ENCODE peak calls at places on chromosomes 4 and X, in five cellular contexts. J is A549, S is body of pancreas, P is stomach, O is Peyer's patch. B is an unnamed sample.
A peak's percentile ranks its signal among the peaks of the same experiment; 100 is the strongest.

GRCh38 chr4:143626134-143626859 is 74.2 kb downstream of the FREM3 start:
- DNase-seq in S (peak; percentile 30), P (peak; percentile 27), O (peak; percentile 17), J (no peak), B (peak; percentile 61)

GRCh38 chr4:113683143-113683542 is 78.4 kb downstream of the CAMK2D start:
- DNase-seq in P (no peak), O (peak; percentile 65), J (no peak), S (no peak), B (no peak)

GRCh38 chr4:86554641-86555040 is 39.5 kb upstream of the PTPN13 start:
- DNase-seq in O (no peak), J (no peak), P (no peak), S (no peak), B (no peak)

GRCh38 chr4:122663814-122664610 is 43.1 kb upstream of the IL21 start:
- DNase-seq in S (no peak), P (no peak), O (no peak), J (no peak), B (no peak)

GRCh38 chrX:132393992-132394391 is 94.8 kb downstream of the MBNL3 start:
- DNase-seq in O (no peak), S (no peak), P (no peak), J (no peak), B (no peak)

GRCh38 chr4:473575-474457 is 25.1 kb downstream of the ZNF721 start:
- DNase-seq in O (peak; percentile 95), P (peak; percentile 95), S (peak; percentile 97), J (peak; percentile 96), B (peak; percentile 98)

GRCh38 chr4:39649639-39650265 is 11.1 kb upstream of the SMIM14 start:
- DNase-seq in S (no peak), O (no peak), J (no peak), P (no peak), B (no peak)

GRCh38 chr4:100189820-100190642 is at the start of gene DDIT4L:
- DNase-seq in S (peak; percentile 63), O (no peak), P (peak; percentile 44), J (peak; percentile 17), B (peak; percentile 20)

GRCh38 chr4:184028571-184028996 is 123.5 kb downstream of the STOX2 start:
- DNase-seq in O (no peak), S (no peak), P (no peak), J (no peak), B (no peak)

GRCh38 chr4:140097572-140097971 is 56.4 kb downstream of the MAML3 start:
- DNase-seq in O (no peak), S (no peak), P (no peak), J (no peak), B (no peak)

GRCh38 chr4:55865228-55865806 is 11.9 kb downstream of the EXOC1 start:
- DNase-seq in S (no peak), P (no peak), O (no peak), J (no peak), B (no peak)

GRCh38 chr4:74714731-74715130 is 79.6 kb downstream of the BTC start:
- DNase-seq in O (no peak), P (no peak), S (no peak), J (no peak), B (no peak)

GRCh38 chr4:124641715-124642380 is 70.7 kb downstream of the ANKRD50 start:
- DNase-seq in O (no peak), P (no peak), J (peak; percentile 2), S (peak; percentile 6), B (peak; percentile 20)

GRCh38 chr4:59685626-59686025 is 1514.5 kb upstream of the ADGRL3 start:
- DNase-seq in S (no peak), P (no peak), J (no peak), O (no peak), B (no peak)

GRCh38 chr4:168594121-168594520 is 97.3 kb downstream of the PALLD start:
- DNase-seq in S (no peak), J (no peak), O (no peak), P (no peak), B (no peak)

GRCh38 chr4:161376275-161376674 is 787.5 kb downstream of the FSTL5 start:
- DNase-seq in O (no peak), S (no peak), J (no peak), P (no peak), B (no peak)

GRCh38 chr4:48147621-48148020 is 13.6 kb upstream of the TXK start:
- DNase-seq in P (no peak), O (no peak), S (no peak), J (no peak), B (no peak)

GRCh38 chr4:121072836-121073362 is 564 bp upstream of the NDNF start:
- DNase-seq in P (no peak), S (peak; percentile 7), O (no peak), J (no peak), B (no peak)

GRCh38 chr4:33073811-33074210 is 2353.6 kb downstream of the PCDH7 start:
- DNase-seq in P (no peak), J (no peak), O (no peak), S (no peak), B (no peak)

GRCh38 chr4:122758033-122758432 is 25.5 kb downstream of the BBS12 start:
- DNase-seq in O (no peak), P (no peak), S (no peak), J (no peak), B (no peak)

GRCh38 chr4:5199142-5199541 is 147.9 kb downstream of the STK32B start:
- DNase-seq in O (no peak), P (no peak), S (no peak), J (no peak), B (no peak)

GRCh38 chr4:128871948-128872347 is 62.4 kb downstream of the JADE1 start:
- DNase-seq in O (no peak), S (no peak), P (no peak), J (peak; percentile 10), B (no peak)

GRCh38 chr4:67366341-67366861 is 178.9 kb downstream of the CENPC start:
- DNase-seq in S (no peak), P (no peak), J (no peak), O (no peak), B (peak; percentile 43)

GRCh38 chrX:45623266-45623665 is 422.6 kb upstream of the DIPK2B start:
- DNase-seq in O (no peak), J (no peak), S (no peak), P (no peak), B (no peak)

GRCh38 chrX:64093761-64094160 is 111.7 kb downstream of the AMER1 start:
- DNase-seq in S (no peak), O (no peak), P (no peak), J (no peak), B (no peak)

GRCh38 chrX:106897259-106897658 is 5.9 kb downstream of the RIPPLY1 start:
- DNase-seq in P (no peak), S (no peak), O (no peak), J (peak; percentile 18), B (no peak)

GRCh38 chrX:120566817-120567216 is 6.1 kb upstream of the CUL4B start:
- DNase-seq in O (no peak), S (peak; percentile 54), P (no peak), J (no peak), B (no peak)

GRCh38 chr4:185817403-185817818 is 5.4 kb upstream of the SORBS2 start:
- DNase-seq in J (no peak), P (peak; percentile 95), S (peak; percentile 94), O (no peak), B (no peak)

GRCh38 chr4:128249787-128250668 is 37.6 kb downstream of the PGRMC2 start:
- DNase-seq in O (no peak), J (no peak), P (no peak), S (no peak), B (no peak)

GRCh38 chr4:123587983-123588494 is 191.4 kb downstream of the SPRY1 start:
- DNase-seq in O (no peak), J (peak; percentile 64), S (peak; percentile 26), P (peak; percentile 43), B (no peak)

GRCh38 chrX:136251042-136251991 is at the start of gene MAP7D3:
- DNase-seq in J (peak; percentile 54), P (peak; percentile 60), S (peak; percentile 72), O (peak; percentile 63), B (peak; percentile 69)
- TF ChIP-seq POLR2A in J (peak; percentile 85), P (no peak), S (no peak), O (peak; percentile 15), B (no peak)

GRCh38 chr4:3342182-3342854 is 49.5 kb downstream of the RGS12 start:
- DNase-seq in P (no peak), S (no peak), O (no peak), J (peak; percentile 14), B (no peak)
- H3K4me3 ChIP-seq in P (no peak overlapping the region), S (no peak overlapping the region), O (no peak overlapping the region), J (no peak overlapping the region), B (no peak overlapping the region)

GRCh38 chr4:43374352-43374751 is 481.8 kb downstream of the GRXCR1 start:
- DNase-seq in S (no peak), P (no peak), J (no peak), O (no peak), B (no peak)

GRCh38 chr4:43379001-43379400 is 486.5 kb downstream of the GRXCR1 start:
- DNase-seq in S (no peak), O (no peak), J (no peak), P (no peak), B (no peak)

DNA sequence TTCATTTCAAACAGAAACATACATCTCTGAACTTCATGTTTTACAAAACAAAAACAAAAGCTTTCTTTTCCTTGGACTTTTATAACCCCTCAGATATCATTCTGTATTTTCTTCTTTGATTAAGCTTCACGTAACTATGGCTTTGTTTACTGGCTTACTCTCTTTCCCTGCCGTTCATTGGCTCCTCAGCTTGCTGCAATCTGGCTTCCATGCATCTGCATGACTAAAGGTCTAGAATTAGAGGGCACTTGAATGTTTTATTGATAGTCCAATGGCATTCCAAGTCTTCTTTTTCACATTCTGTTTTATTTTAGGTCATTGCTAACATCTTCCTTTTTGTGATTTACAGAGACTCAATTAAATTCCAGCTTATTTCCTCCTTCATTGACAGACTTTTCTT is 487.6 kb downstream of the GRXCR1 start:
- DNase-seq in J (no peak), P (no peak), S (no peak), O (no peak), B (no peak)
- TF ChIP-seq POLR2A in J (no peak), P (no peak), S (no peak), O (no peak), B (no peak)

GRCh38 chr4:105343523-105343931 is 130.3 kb downstream of the PPA2 start:
- DNase-seq in O (no peak), P (no peak), J (no peak), S (no peak), B (no peak)
- H3K4me3 ChIP-seq in O (no peak overlapping the region), P (no peak overlapping the region), J (no peak overlapping the region), S (no peak overlapping the region), B (no peak overlapping the region)